ENCODE peak calls at places on chromosome 14, in four cellular contexts. A is pancreas, V is mesenchymal stem cell, G is SK-N-SH. K is an unnamed sample. For H3K9me3 and H3K4me1, the result is how much of the 10 kb centered on the place peaks cover.

GRCh38 chr14:60092516-60092915 is 793 bp downstream of the PCNX4 start:
- DNase-seq in V (peak), A (no peak), G (peak), K (no peak)

GRCh38 chr14:61642246-61642982 is 52.9 kb upstream of the HIF1A start:
- DNase-seq in A (no peak), G (no peak), V (no peak), K (no peak)

GRCh38 chr14:89011727-89012271 is 187.3 kb downstream of the TTC8 start:
- DNase-seq in V (no peak), G (no peak), A (no peak), K (no peak)

GRCh38 chr14:61280526-61281185 is 482 bp downstream of the TMEM30B start:
- DNase-seq in G (peak), A (peak), V (peak), K (peak)

GRCh38 chr14:68739701-68740100 is 53.2 kb downstream of the ZFP36L1 start:
- DNase-seq in A (no peak), V (no peak), G (no peak), K (no peak)

GRCh38 chr14:26820101-26820500 is 222.3 kb upstream of the NOVA1 start:
- DNase-seq in A (no peak), G (no peak), V (peak), K (no peak)

GRCh38 chr14:98689936-98690335 is 582.1 kb downstream of the BCL11B start:
- DNase-seq in A (no peak), V (no peak), G (no peak), K (no peak)

GRCh38 chr14:51780741-51781140 is 79.7 kb upstream of the GNG2 start:
- DNase-seq in G (no peak), A (no peak), V (peak), K (no peak)

GRCh38 chr14:23123419-23123818 is 4.4 kb upstream of the CEBPE start:
- DNase-seq in V (no peak), G (peak), A (peak), K (no peak)

GRCh38 chr14:100135073-100135472 is 24.4 kb downstream of the DEGS2 start:
- DNase-seq in G (no peak), V (no peak), A (no peak), K (no peak)

GRCh38 chr14:103073367-103073875 is 10.6 kb upstream of the LBHD2 start:
- DNase-seq in G (no peak), V (no peak), A (peak), K (no peak)

GRCh38 chr14:73526036-73526984 is 10.6 kb upstream of the ACOT1 start:
- DNase-seq in G (peak), V (no peak), A (peak), K (no peak)

GRCh38 chr14:96629082-96629481 is 126.9 kb downstream of the PAPOLA start:
- DNase-seq in V (no peak), A (no peak), G (peak), K (no peak)

GRCh38 chr14:69299286-69300035 is 39.5 kb downstream of the GALNT16 start:
- DNase-seq in A (no peak), V (no peak), G (no peak), K (no peak)

GRCh38 chr14:96638041-96638855 is 136.1 kb downstream of the PAPOLA start:
- DNase-seq in A (no peak), V (no peak), G (peak), K (no peak)

GRCh38 chr14:88323086-88323519 is at the start of gene KCNK10:
- DNase-seq in V (no peak), G (no peak), A (no peak), K (no peak)

GRCh38 chr14:74893614-74894091 is 11.9 kb downstream of the DLST start:
- DNase-seq in A (no peak), G (no peak), V (no peak), K (no peak)

GRCh38 chr14:98906123-98906995 is 365.6 kb downstream of the BCL11B start:
- DNase-seq in V (no peak), G (no peak), A (no peak), K (no peak)

GRCh38 chr14:96735509-96735908 is 61.7 kb upstream of the VRK1 start:
- DNase-seq in V (no peak), A (no peak), G (peak), K (no peak)

GRCh38 chr14:28751467-28752058 is 15.0 kb upstream of the FOXG1 start:
- DNase-seq in A (no peak), G (peak), V (peak), K (no peak)

GRCh38 chr14:56328021-56328420 is 209.8 kb downstream of the PELI2 start:
- DNase-seq in A (no peak), V (no peak), G (no peak), K (no peak)

GRCh38 chr14:56325251-56325839 is 207.1 kb downstream of the PELI2 start:
- DNase-seq in V (no peak), G (no peak), A (no peak), K (no peak)

GRCh38 chr14:56322531-56322930 is 204.3 kb downstream of the PELI2 start:
- DNase-seq in G (no peak), V (peak), A (no peak), K (no peak)

GRCh38 chr14:56324831-56325230 is 206.6 kb downstream of the PELI2 start:
- DNase-seq in A (no peak), G (no peak), V (no peak), K (no peak)
- H3K27ac ChIP-seq in A (no peak), G (no peak), V (no peak), K (no peak)

GRCh38 chr14:40240456-40240855 is 808.2 kb upstream of the FBXO33 start:
- DNase-seq in G (no peak), V (peak), A (no peak), K (no peak)
- H3K9me3 ChIP-seq in G (under half), V (under half), A (under half), K (under half)

GRCh38 chr14:36271222-36271621 is 49.2 kb downstream of the MBIP start:
- DNase-seq in G (no peak), V (no peak), A (no peak), K (no peak)

GRCh38 chr14:36275741-36276140 is 44.7 kb downstream of the MBIP start:
- DNase-seq in G (no peak), V (no peak), A (no peak), K (no peak)

GRCh38 chr14:36271939-36272907 is 48.2 kb downstream of the MBIP start:
- DNase-seq in G (peak), V (no peak), A (no peak), K (no peak)

GRCh38 chr14:36268957-36269734 is 51.3 kb downstream of the MBIP start:
- DNase-seq in A (no peak), V (peak), G (no peak), K (no peak)

DNA sequence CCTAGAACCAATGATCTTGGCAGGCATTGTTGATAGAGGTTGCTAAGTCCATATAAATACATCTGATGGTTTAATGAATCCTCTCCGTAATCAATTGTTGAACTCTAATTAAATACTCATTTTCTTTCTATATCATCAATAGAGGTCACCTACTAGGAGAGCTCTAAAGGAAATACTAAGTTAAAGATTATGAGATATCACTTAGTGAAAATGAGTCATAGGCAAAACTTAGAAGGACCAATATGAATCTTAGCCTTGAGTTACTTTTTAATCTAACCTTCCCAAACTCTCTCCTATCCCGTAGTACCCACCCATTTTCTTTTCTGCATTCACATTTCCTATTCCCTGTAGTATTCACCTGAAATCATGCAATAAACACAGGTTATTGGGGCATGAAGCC is 50.2 kb downstream of the MBIP start:
- DNase-seq in V (no peak), A (no peak), G (no peak), K (no peak)
- H3K4me1 ChIP-seq in V (under half), A (under half), G (under half), K (under half)

GRCh38 chr14:34039428-34040047 is 88.7 kb upstream of the EGLN3 start:
- DNase-seq in V (no peak), A (no peak), G (no peak), K (no peak)

GRCh38 chr14:34036319-34036761 is 85.5 kb upstream of the EGLN3 start:
- DNase-seq in A (no peak), G (no peak), V (peak), K (no peak)

GRCh38 chr14:34035934-34036250 is 85.0 kb upstream of the EGLN3 start:
- DNase-seq in V (no peak), G (no peak), A (no peak), K (no peak)

GRCh38 chr14:34040765-34041164 is 89.9 kb upstream of the EGLN3 start:
- DNase-seq in G (no peak), A (no peak), V (no peak), K (no peak)

GRCh38 chr14:34038358-34039057 is 87.6 kb upstream of the EGLN3 start:
- DNase-seq in A (no peak), V (no peak), G (no peak), K (no peak)
- H3K27ac ChIP-seq in A (no peak), V (peak), G (no peak), K (no peak)

GRCh38 chr14:82438416-82438815 is 904.8 kb upstream of the SEL1L start:
- DNase-seq in V (no peak), A (no peak), G (no peak), K (no peak)
- H3K9me3 ChIP-seq in V (under half), A (under half), G (under half), K (under half)

GRCh38 chr14:92656306-92656705 is 92.1 kb downstream of the LGMN start:
- DNase-seq in V (no peak), A (no peak), G (no peak), K (no peak)
- H3K4me1 ChIP-seq in V (under half), A (under half), G (under half), K (half or more)

GRCh38 chr14:64000749-64001148 is 147.9 kb downstream of the SYNE2 start:
- DNase-seq in G (no peak), A (no peak), V (no peak), K (no peak)
- H3K27ac ChIP-seq in G (no peak), A (no peak), V (no peak), K (no peak)